ENCODE peak calls at places on chromosomes 3 and 15, in nine cellular contexts. N, E, I, W, R, C, S, J and Q are unnamed samples.

GRCh38 chr15:89444241-89444797 is 52.1 kb downstream of the RHCG start:
- DNase-seq in N (no peak), E (no peak), I (no peak), W (no peak), R (no peak), C (no peak), S (no peak), J (no peak), Q (no peak)

GRCh38 chr3:105365171-105365535 is 1.6 kb upstream of the ALCAM start:
- DNase-seq in N (no peak), E (peak; percentile 50), I (no peak), W (no peak), R (no peak), C (no peak), S (no peak), J (no peak), Q (no peak)

GRCh38 chr3:187352581-187353575 is 15.3 kb upstream of the RTP4 start:
- DNase-seq in N (peak; percentile 47), E (no peak), I (no peak), W (no peak), R (no peak), C (no peak), S (no peak), J (peak; percentile 12), Q (no peak)

GRCh38 chr15:90266061-90266431 is 574 bp downstream of the NGRN start:
- DNase-seq in N (peak; percentile 40), E (no peak), I (no peak), W (peak; percentile 68), R (no peak), C (no peak), S (no peak), J (no peak), Q (no peak)

GRCh38 chr3:4834403-4834866 is 144.8 kb upstream of the BHLHE40 start:
- DNase-seq in N (peak; percentile 72), E (no peak), I (peak; percentile 76), W (no peak), R (no peak), C (no peak), S (no peak), J (no peak), Q (no peak)

GRCh38 chr15:69491051-69491505 is 38.5 kb downstream of the RPLP1 start:
- DNase-seq in N (no peak), E (no peak), I (no peak), W (peak; percentile 73), R (no peak), C (no peak), S (peak; percentile 72), J (peak; percentile 66), Q (peak; percentile 59)

GRCh38 chr3:58824285-58824684 is 157.7 kb upstream of the FAM3D start:
- DNase-seq in N (peak; percentile 79), E (peak; percentile 74), I (no peak), W (no peak), R (peak; percentile 39), C (no peak), S (no peak), J (peak; percentile 66), Q (no peak)

GRCh38 chr15:98778960-98779359 is 130.6 kb downstream of the IGF1R start:
- DNase-seq in N (no peak), E (no peak), I (no peak), W (no peak), R (no peak), C (no peak), S (no peak), J (no peak), Q (no peak)

GRCh38 chr15:83396071-83396470 is 51.1 kb upstream of the SH3GL3 start:
- DNase-seq in N (no peak), E (no peak), I (no peak), W (no peak), R (no peak), C (no peak), S (no peak), J (no peak), Q (no peak)

GRCh38 chr3:185978516-185978915 is 40.7 kb upstream of the TRA2B start:
- DNase-seq in N (no peak), E (no peak), I (no peak), W (no peak), R (no peak), C (no peak), S (no peak), J (no peak), Q (no peak)

GRCh38 chr3:129829640-129830039 is 63.9 kb downstream of the TMCC1 start:
- DNase-seq in N (peak; percentile 23), E (peak; percentile 37), I (no peak), W (peak; percentile 51), R (peak; percentile 90), C (peak; percentile 90), S (peak; percentile 49), J (peak; percentile 97), Q (no peak)

GRCh38 chr15:101248274-101248673 is 3.6 kb downstream of the CHSY1 start:
- DNase-seq in N (no peak), E (no peak), I (no peak), W (no peak), R (no peak), C (no peak), S (no peak), J (no peak), Q (no peak)

GRCh38 chr15:101252836-101253235 is 988 bp upstream of the CHSY1 start:
- DNase-seq in N (no peak), E (no peak), I (no peak), W (no peak), R (no peak), C (no peak), S (no peak), J (no peak), Q (no peak)

GRCh38 chr15:101251830-101252820 is at the start of gene CHSY1:
- DNase-seq in N (peak; percentile 93), E (peak; percentile 89), I (peak; percentile 95), W (peak; percentile 96), R (no peak), C (peak; percentile 46), S (peak; percentile 87), J (peak; percentile 93), Q (peak; percentile 94)

GRCh38 chr15:101250331-101250730 is 1.5 kb downstream of the CHSY1 start:
- DNase-seq in N (no peak), E (no peak), I (no peak), W (no peak), R (peak; percentile 82), C (peak; percentile 31), S (no peak), J (peak; percentile 94), Q (no peak)

DNA sequence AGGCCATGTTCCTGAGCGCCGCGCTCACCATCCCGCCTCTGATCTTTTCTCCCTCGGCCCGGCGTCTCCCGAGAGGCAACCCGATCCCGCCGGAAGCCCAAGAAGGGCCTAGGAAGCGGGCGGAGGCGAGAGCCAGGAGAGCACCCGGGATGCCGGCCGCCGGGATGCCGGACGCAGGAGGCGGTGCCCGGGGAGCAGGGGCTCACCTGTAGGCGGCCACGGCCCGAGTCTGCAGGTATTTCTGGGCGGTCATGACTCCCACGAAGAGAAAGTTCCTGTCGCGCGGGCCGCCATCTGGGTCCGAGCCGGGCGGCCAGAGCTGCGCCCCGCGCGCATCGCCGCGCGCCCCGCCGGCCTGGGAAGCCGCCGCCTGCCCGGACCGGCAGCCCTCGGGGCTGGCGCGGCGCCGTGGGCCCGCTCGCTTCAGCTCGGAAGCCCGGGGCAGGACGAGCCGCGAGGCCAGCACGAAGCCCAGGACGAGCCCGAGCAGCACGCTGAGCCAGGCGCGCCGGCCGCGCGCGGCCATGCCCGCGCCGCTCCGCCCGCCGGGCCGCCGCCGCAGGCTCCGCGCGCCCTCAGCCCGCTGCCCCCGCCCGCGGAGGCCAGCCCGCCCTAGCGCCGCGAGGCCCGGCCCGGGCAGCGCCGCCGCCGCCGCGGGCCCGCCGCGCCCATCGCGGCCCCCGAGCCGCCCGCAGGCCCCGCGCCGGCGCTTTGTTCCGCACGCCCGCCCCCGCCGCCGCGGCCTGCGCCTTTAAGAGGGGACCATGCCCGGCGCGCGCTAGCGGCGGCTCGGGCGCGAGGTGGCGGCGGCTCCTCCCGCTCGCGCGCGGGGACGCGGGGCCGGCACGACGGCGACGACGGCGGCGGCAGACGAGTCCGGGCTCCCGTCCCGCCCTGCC is 668 bp downstream of the CHSY1 start:
- DNase-seq in N (no peak), E (peak; percentile 44), I (peak; percentile 44), W (no peak), R (no peak), C (no peak), S (no peak), J (no peak), Q (no peak)
- H3K4me3 ChIP-seq in N (peak overlapping the region; percentile 75), E (no peak overlapping the region), I (peak overlapping the region; percentile 82), W (peak overlapping the region; percentile 70), R (peak overlapping the region; percentile 85), C (peak overlapping the region; percentile 72), S (peak overlapping the region; percentile 69), J (peak overlapping the region; percentile 86), Q (peak overlapping the region; percentile 96)

GRCh38 chr15:73685561-73685960 is 1.4 kb downstream of the CD276 start:
- DNase-seq in N (no peak), E (no peak), I (no peak), W (no peak), R (no peak), C (no peak), S (no peak), J (no peak), Q (no peak)
- H3K4me3 ChIP-seq in N (no peak overlapping the region), E (no peak overlapping the region), I (no peak overlapping the region), W (no peak overlapping the region), R (peak overlapping the region; percentile 85), C (peak overlapping the region; percentile 85), S (no peak overlapping the region), J (peak overlapping the region; percentile 87), Q (no peak overlapping the region)

DNA sequence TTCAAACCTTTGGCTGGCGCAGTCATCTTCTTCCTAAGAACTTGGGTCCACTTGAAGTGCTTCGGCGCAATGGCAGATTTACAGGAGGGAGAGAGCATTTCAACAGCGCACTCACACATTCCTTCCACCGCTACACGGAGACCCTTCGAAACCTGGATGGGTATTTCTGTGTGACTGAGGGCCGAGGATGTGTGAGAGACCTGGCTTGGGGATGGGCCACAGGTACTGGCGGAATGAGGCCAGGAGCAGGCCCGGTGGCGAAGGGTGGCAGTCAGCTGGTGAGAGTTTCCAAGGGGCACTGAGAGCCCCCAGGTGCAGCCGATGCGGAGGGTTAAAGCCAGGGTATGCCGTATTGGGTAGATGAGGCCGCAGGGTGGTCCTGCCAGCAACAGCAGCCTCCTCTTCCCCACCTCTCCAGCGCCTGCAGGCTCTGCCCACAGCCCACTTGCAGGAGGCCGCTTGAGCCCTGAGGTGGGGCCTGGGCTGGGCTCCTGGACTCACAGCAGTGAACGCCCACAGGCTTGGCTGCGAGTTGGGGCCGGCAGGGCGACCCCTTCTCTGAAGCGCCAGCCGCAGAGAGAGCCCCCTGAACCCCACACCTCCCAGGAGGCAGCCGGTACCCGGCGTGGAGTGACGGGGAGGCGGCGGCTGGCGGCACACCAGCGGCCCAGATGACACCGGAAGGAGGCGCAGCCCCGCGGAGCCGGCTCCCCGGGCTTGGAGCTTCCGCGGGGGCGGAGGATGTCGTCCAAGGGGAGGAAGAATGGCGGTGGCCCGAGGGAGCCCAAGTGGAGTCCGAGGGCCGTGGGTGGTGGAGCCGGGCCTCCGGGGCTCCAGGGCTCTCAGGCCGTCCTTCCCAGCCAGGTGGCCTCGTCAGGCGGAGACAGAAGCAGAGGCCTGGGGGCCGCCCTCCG is 166.5 kb downstream of the NSMCE3 start:
- DNase-seq in N (no peak), E (no peak), I (no peak), W (no peak), R (no peak), C (no peak), S (no peak), J (peak; percentile 31), Q (no peak)
- H3K4me3 ChIP-seq in N (no peak overlapping the region), E (no peak overlapping the region), I (no peak overlapping the region), W (no peak overlapping the region), R (peak overlapping the region; percentile 38), C (peak overlapping the region; percentile 53), S (no peak overlapping the region), J (peak overlapping the region; percentile 54), Q (no peak overlapping the region)

DNA sequence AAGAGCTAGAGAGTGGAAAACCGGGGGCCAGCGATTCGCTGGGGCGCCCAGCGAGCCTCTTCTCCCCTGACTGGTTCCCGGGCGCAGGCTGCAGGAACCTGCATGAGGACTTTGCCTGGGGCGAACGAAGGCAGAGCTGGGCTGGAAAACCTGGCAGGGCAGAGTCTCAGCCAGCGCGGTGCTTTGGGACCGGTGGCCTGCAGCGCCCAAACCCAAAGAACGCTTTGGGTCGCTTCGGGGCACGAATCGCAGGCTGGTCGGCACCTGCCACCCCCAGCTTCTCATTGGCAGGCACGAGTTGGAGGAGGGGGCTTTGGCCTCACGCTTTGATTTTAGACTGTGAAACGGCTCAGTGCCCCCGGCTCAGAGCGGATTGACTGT is 3.0 kb downstream of the ONECUT1 start:
- DNase-seq in N (no peak), E (peak; percentile 50), I (no peak), W (no peak), R (no peak), C (no peak), S (no peak), J (no peak), Q (no peak)
- H3K4me3 ChIP-seq in N (no peak overlapping the region), E (peak overlapping the region; percentile 57), I (no peak overlapping the region), W (no peak overlapping the region), R (no peak overlapping the region), C (no peak overlapping the region), S (no peak overlapping the region), J (no peak overlapping the region), Q (no peak overlapping the region)